ENCODE peak calls at places on chromosome 9, in eight cellular contexts. Q is IMR-90; L is CD4-positive, CD25-positive, alpha-beta regulatory T cell; X is tibial nerve; Z is cardiac muscle cell; S is A549; E is H7; D is HFF-Myc. W is an unnamed sample.
A peak's percentile ranks its signal among the peaks of the same experiment; 100 is the strongest.

GRCh38 chr9:106964822-106965525 is 102.0 kb downstream of the ZNF462 start:
- DNase-seq in Q (peak; percentile 45), D (no peak), S (no peak), E (no peak), L (no peak), X (no peak), Z (no peak), W (no peak)

GRCh38 chr9:71854811-71855210 is 56.2 kb downstream of the ABHD17B start:
- DNase-seq in Z (no peak), S (no peak), D (no peak), Q (no peak), X (no peak), L (no peak), E (no peak), W (no peak)

GRCh38 chr9:34413229-34413852 is 36.6 kb upstream of the MYORG start:
- DNase-seq in L (no peak), X (peak; percentile 20), Q (peak; percentile 43), Z (peak; percentile 86), S (peak; percentile 49), E (peak; percentile 81), D (peak; percentile 58), W (no peak)

GRCh38 chr9:114988962-114989599 is 58.7 kb upstream of the TNFSF8 start:
- DNase-seq in X (no peak), E (no peak), Z (no peak), D (no peak), L (no peak), S (no peak), Q (no peak), W (peak; percentile 87)

GRCh38 chr9:89052470-89053097 is 61.3 kb downstream of the S1PR3 start:
- DNase-seq in Q (no peak), E (no peak), X (no peak), S (no peak), L (no peak), D (no peak), Z (no peak), W (peak; percentile 88)

GRCh38 chr9:107742531-107743309 is 253.2 kb upstream of the KLF4 start:
- DNase-seq in Z (no peak), Q (no peak), S (no peak), X (no peak), D (no peak), L (no peak), E (no peak), W (no peak)

GRCh38 chr9:136784249-136784996 is 6.7 kb upstream of the TMEM141 start:
- DNase-seq in X (no peak), E (peak; percentile 68), S (peak; percentile 51), D (no peak), Q (no peak), Z (peak; percentile 53), L (no peak), W (no peak)

GRCh38 chr9:108182950-108183381 is 672.8 kb downstream of the ACTL7B start:
- DNase-seq in X (no peak), D (no peak), S (no peak), Z (no peak), Q (peak; percentile 55), L (no peak), E (no peak), W (peak; percentile 77)

GRCh38 chr9:124818431-124819281 is 34.6 kb upstream of the WDR38 start:
- DNase-seq in L (no peak), S (no peak), Q (peak; percentile 74), Z (no peak), X (no peak), D (no peak), E (peak; percentile 73), W (no peak)

GRCh38 chr9:18441245-18441644 is 32.7 kb upstream of the ADAMTSL1 start:
- DNase-seq in D (no peak), E (no peak), Z (no peak), Q (peak; percentile 63), L (no peak), S (no peak), X (no peak), W (no peak)

GRCh38 chr9:135241381-135242380 is 154.2 kb downstream of the OLFM1 start:
- DNase-seq in D (no peak), Z (no peak), X (no peak), E (peak; percentile 89), Q (no peak), L (no peak), S (no peak), W (no peak)

GRCh38 chr9:93792358-93792757 is 162.8 kb downstream of the BARX1 start:
- DNase-seq in X (no peak), Q (no peak), D (no peak), L (no peak), Z (no peak), E (no peak), S (no peak), W (no peak)

GRCh38 chr9:118729981-118730380 is 639.3 kb downstream of the BRINP1 start:
- DNase-seq in Q (no peak), L (no peak), S (no peak), E (no peak), Z (no peak), D (no peak), X (no peak), W (no peak)

GRCh38 chr9:129610473-129611301 is 10.2 kb downstream of the C9orf50 start:
- DNase-seq in D (no peak), L (peak; percentile 64), S (peak; percentile 88), Z (peak; percentile 88), Q (peak; percentile 58), X (peak; percentile 60), E (peak; percentile 95), W (no peak)

GRCh38 chr9:134224827-134225154 is 60.4 kb upstream of the RNU6ATAC start:
- DNase-seq in D (no peak), X (no peak), S (no peak), E (peak; percentile 43), L (no peak), Z (no peak), Q (no peak), W (no peak)

GRCh38 chr9:134225816-134226215 is 61.5 kb upstream of the RNU6ATAC start:
- DNase-seq in S (no peak), X (no peak), Q (no peak), Z (no peak), D (no peak), E (peak; percentile 37), L (no peak), W (no peak)

GRCh38 chr9:134225186-134225585 is 60.8 kb upstream of the RNU6ATAC start:
- DNase-seq in Q (no peak), E (peak; percentile 36), D (no peak), X (no peak), S (no peak), Z (no peak), L (no peak), W (no peak)

GRCh38 chr9:134227451-134228411 is 63.4 kb upstream of the RNU6ATAC start:
- DNase-seq in L (no peak), Q (no peak), E (peak; percentile 80), S (no peak), Z (no peak), X (no peak), D (no peak), W (no peak)

DNA sequence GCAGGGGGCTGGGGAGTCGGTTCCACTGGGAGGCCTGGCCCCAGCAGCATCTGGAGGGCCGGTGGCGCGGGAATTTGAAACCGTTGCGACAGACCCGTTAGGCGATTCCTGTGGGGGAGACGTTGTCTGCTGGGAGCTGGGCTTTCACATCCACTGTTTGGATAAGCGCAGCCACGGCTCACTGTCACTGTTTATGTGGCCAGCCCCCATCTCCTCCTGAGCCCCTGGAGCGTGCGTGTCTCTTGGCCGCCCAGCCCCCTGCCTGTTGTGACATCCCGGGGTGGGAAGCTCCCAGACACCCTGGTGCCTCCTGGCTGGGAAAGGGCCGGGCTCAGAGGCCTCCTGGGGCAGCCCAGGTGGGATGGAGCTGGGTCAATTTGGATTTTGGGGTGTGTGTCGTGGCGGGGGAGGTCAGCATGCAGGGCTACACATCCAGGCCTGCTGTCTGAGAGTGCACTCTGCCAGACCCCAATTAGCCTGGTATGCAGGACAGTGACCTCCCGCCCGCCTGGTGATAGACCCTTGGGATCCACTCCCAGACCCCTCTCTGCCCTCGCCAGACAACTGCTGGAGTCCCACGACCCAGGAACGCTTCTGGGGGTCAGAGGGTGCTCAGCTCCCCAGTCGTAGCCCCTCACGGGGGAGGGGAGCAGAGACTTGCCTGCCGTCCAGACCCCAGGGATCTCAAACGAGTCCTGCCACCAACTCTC is 62.0 kb upstream of the RNU6ATAC start:
- DNase-seq in D (no peak), Q (peak; percentile 92), Z (no peak), L (no peak), E (no peak), X (no peak), S (peak; percentile 25), W (no peak)
- H3K4me3 ChIP-seq in D (no peak overlapping the region), Q (no peak overlapping the region), Z (no peak overlapping the region), L (no peak overlapping the region), E (no peak overlapping the region), X (no peak overlapping the region), S (no peak overlapping the region), W (no peak overlapping the region)

DNA sequence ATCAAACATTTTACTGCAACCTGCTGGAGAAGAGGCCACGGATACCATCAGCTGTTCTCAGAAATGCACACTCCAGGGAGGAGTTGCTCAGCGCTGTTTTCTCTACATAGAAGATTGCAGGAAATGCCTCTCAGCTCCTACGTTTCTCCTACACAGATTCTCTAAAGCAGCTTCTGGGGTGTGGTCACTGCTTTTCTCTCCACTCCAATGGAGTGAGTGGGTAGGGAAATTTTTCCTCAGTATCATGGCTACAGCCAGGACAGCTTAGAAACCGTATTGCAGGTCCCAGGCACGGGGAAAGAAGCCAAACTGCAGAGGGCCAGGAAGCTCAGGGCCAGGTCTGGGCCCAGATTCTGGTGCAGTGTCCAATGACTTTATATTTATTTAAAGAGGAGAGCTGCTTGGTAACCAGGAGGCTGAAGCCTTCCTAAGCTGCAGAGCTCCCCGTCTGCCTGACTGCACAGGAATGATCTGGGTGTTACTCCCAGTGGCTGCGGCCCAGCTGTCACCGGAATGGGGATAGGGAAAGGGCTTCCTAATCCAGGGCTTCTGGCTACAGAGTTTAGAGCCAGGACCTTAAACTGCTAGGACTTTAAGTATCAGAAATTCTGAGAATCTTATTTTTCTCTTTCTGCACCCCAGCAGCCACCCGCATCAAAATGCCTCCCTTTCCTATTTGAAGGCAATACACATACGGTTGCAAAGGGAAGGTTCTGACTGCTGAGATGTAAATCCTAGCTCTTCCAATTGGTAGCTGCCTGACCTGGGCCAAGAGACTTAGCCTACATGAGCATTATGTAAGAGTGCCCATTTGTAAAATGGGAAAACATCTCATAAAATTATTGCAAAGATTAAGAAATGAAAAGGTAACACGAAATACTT is 1.4 kb upstream of the SPTAN1 start:
- DNase-seq in S (no peak), E (peak; percentile 40), D (no peak), Z (no peak), X (no peak), Q (peak; percentile 24), L (no peak), W (no peak)
- H3K4me3 ChIP-seq in S (peak overlapping the region; percentile 75), E (peak overlapping the region; percentile 67), D (peak overlapping the region; percentile 73), Z (peak overlapping the region; percentile 64), X (peak overlapping the region; percentile 53), Q (peak overlapping the region; percentile 68), L (peak overlapping the region; percentile 80), W (peak overlapping the region; percentile 98)

DNA sequence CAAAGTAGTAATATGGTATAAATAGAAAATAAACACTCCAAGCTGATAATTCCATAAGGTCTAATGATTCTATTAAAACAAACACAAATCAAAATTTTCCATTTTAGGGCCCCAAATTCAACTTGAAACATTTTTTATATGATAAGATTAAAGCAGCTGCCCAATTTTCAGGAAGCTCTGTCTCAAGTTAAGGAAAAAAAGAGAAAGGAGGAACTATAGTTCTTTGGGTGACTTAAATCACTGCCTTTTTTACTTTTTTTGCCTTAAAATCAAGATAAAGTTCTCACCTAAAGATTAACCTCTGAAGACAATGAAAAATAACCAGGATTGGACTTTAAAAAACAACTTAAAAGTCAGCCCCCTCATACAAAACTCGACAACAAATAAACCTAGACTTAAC is 76.0 kb upstream of the IFNE start:
- DNase-seq in Z (no peak), Q (no peak), E (no peak), D (no peak), X (no peak), S (no peak), L (no peak), W (no peak)
- H3K4me3 ChIP-seq in Z (peak overlapping the region; percentile 73), Q (peak overlapping the region; percentile 98), E (no peak overlapping the region), D (peak overlapping the region; percentile 86), X (no peak overlapping the region), S (peak overlapping the region; percentile 79), L (no peak overlapping the region), W (no peak overlapping the region)

GRCh38 chr9:123372766-123373446 is 16.9 kb downstream of the CRB2 start:
- DNase-seq in Q (no peak), X (no peak), Z (no peak), L (no peak), E (no peak), S (no peak), D (no peak), W (no peak)
- H3K4me3 ChIP-seq in Q (no peak overlapping the region), X (no peak overlapping the region), Z (no peak overlapping the region), L (no peak overlapping the region), E (no peak overlapping the region), S (no peak overlapping the region), D (no peak overlapping the region), W (peak overlapping the region; percentile 16)